ENCODE peak calls at places on chromosomes 5 and 9, in nine cellular contexts. D is Daoy, O is suprapubic skin, P is NAMALWA, A is DMS79, H is heart right ventricle, U is epithelial cell of esophagus, C is AG20443, R is activated T-cell treated with anti-CD3 and anti-CD28 coated beads for 24 hours. Q is an unnamed sample.

GRCh38 chr9:94082956-94083355 is 1.3 kb upstream of the PTPDC1 start:
- DNase-seq in P (no peak), O (no peak), R (no peak), D (no peak), U (no peak), H (no peak), C (no peak), A (no peak), Q (no peak)

GRCh38 chr5:56321236-56321881 is 88.2 kb upstream of the ANKRD55 start:
- DNase-seq in D (no peak), C (no peak), O (no peak), R (no peak), A (no peak), U (no peak), P (no peak), H (no peak), Q (no peak)

GRCh38 chr5:173242675-173243085 is 7.7 kb upstream of the NKX2-5 start:
- DNase-seq in A (no peak), C (no peak), U (no peak), P (no peak), H (peak; percentile 46), O (peak; percentile 69), R (no peak), D (no peak), Q (no peak)

GRCh38 chr5:34703767-34704324 is 47.7 kb downstream of the RAI14 start:
- DNase-seq in A (no peak), U (no peak), R (no peak), O (no peak), D (no peak), C (no peak), H (no peak), P (no peak), Q (no peak)

GRCh38 chr5:14032944-14033343 is 88.5 kb upstream of the DNAH5 start:
- DNase-seq in H (no peak), R (no peak), D (peak; percentile 78), U (peak; percentile 43), O (no peak), C (peak; percentile 83), A (no peak), P (no peak), Q (no peak)

GRCh38 chr9:130952065-130952762 is 13.2 kb upstream of the FIBCD1 start:
- DNase-seq in C (no peak), P (no peak), O (no peak), R (no peak), U (peak; percentile 38), H (no peak), A (no peak), D (no peak), Q (no peak)

GRCh38 chr9:109733690-109734089 is 46.3 kb upstream of the PALM2AKAP2 start:
- DNase-seq in A (no peak), R (no peak), O (no peak), H (no peak), U (peak; percentile 84), C (peak; percentile 71), P (no peak), D (no peak), Q (no peak)

GRCh38 chr5:158013939-158014338 is 155.0 kb upstream of the CLINT1 start:
- DNase-seq in R (no peak), H (no peak), O (no peak), P (peak; percentile 62), A (no peak), C (peak; percentile 83), U (peak; percentile 64), D (peak; percentile 26), Q (no peak)

GRCh38 chr9:108444400-108445358 is 411.1 kb downstream of the ACTL7B start:
- DNase-seq in P (no peak), H (no peak), U (peak; percentile 96), R (no peak), O (no peak), C (peak; percentile 82), D (peak; percentile 84), A (peak; percentile 13), Q (no peak)

GRCh38 chr5:148853868-148854267 is 27.5 kb downstream of the ADRB2 start:
- DNase-seq in R (no peak), U (no peak), P (no peak), A (no peak), D (no peak), O (no peak), C (no peak), H (no peak), Q (no peak)

GRCh38 chr5:79020861-79021561 is 35.9 kb upstream of the ARSB start:
- DNase-seq in P (peak; percentile 45), C (peak; percentile 75), A (peak; percentile 4), H (peak; percentile 32), O (no peak), D (peak; percentile 72), U (peak; percentile 67), R (peak; percentile 18), Q (no peak)

GRCh38 chr5:5795074-5795779 is 372.8 kb downstream of the ICE1 start:
- DNase-seq in H (peak; percentile 41), D (no peak), A (no peak), P (no peak), C (no peak), U (no peak), O (no peak), R (no peak), Q (no peak)

GRCh38 chr9:97980918-97981827 is 2.0 kb upstream of the ANP32B start:
- DNase-seq in R (no peak), P (no peak), C (peak; percentile 20), A (no peak), U (peak; percentile 33), O (peak; percentile 87), D (no peak), H (peak; percentile 45), Q (no peak)

GRCh38 chr5:171122372-171122771 is 186.7 kb upstream of the TLX3 start:
- DNase-seq in H (no peak), O (no peak), U (peak; percentile 14), C (no peak), D (peak; percentile 37), R (no peak), P (no peak), A (no peak), Q (no peak)

GRCh38 chr5:1161832-1162229 is 39.6 kb upstream of the SLC6A19 start:
- DNase-seq in H (peak; percentile 83), P (no peak), C (no peak), O (no peak), D (no peak), U (peak; percentile 3), R (no peak), A (no peak), Q (no peak)

GRCh38 chr5:134821841-134822240 is 23.9 kb upstream of the C5orf24 start:
- DNase-seq in H (no peak), P (no peak), A (no peak), C (no peak), O (no peak), R (no peak), U (no peak), D (no peak), Q (no peak)

GRCh38 chr5:91888810-91889209 is 505.7 kb upstream of the ARRDC3 start:
- DNase-seq in R (no peak), C (no peak), O (no peak), H (no peak), U (no peak), P (no peak), A (no peak), D (no peak), Q (no peak)

GRCh38 chr5:9894571-9895304 is 264.6 kb upstream of the TAS2R1 start:
- DNase-seq in D (no peak), A (no peak), O (no peak), C (no peak), R (no peak), P (no peak), H (no peak), U (no peak), Q (no peak)

Q was measured in type B pancreatic cell.